ENCODE peak calls at places on chromosomes 16 and 17, in six cellular contexts. One of them, this sample, is unnamed.

GRCh38 chr17:9052921-9053320 is 31.6 kb downstream of the NTN1 start:
- DNase-seq in PC-3: no peak
- DNase-seq in fibroblast of lung: peak
- DNase-seq in PC-9: no peak
- DNase-seq in SK-N-MC: no peak
- DNase-seq in GM23338: no peak
- DNase-seq in this sample: no peak

GRCh38 chr17:56031636-56032035 is 121.6 kb upstream of the ANKFN1 start:
- DNase-seq in GM23338: no peak
- DNase-seq in PC-9: no peak
- DNase-seq in SK-N-MC: no peak
- DNase-seq in fibroblast of lung: no peak
- DNase-seq in PC-3: no peak
- DNase-seq in this sample: no peak

GRCh38 chr17:30021708-30022317 is 80.4 kb downstream of the EFCAB5 start:
- DNase-seq in SK-N-MC: no peak
- DNase-seq in PC-9: no peak
- DNase-seq in GM23338: peak
- DNase-seq in fibroblast of lung: peak
- DNase-seq in PC-3: peak
- DNase-seq in this sample: peak

GRCh38 chr16:89105599-89106151 is 12.0 kb downstream of the ACSF3 start:
- DNase-seq in PC-3: no peak
- DNase-seq in PC-9: no peak
- DNase-seq in SK-N-MC: no peak
- DNase-seq in GM23338: no peak
- DNase-seq in fibroblast of lung: no peak
- DNase-seq in this sample: no peak

GRCh38 chr16:10594312-10594950 is 14.0 kb upstream of the EMP2 start:
- DNase-seq in fibroblast of lung: no peak
- DNase-seq in GM23338: no peak
- DNase-seq in SK-N-MC: no peak
- DNase-seq in PC-3: peak
- DNase-seq in PC-9: peak
- DNase-seq in this sample: no peak

GRCh38 chr17:69961488-69962145 is 113.4 kb upstream of the KCNJ16 start:
- DNase-seq in PC-9: no peak
- DNase-seq in GM23338: peak
- DNase-seq in fibroblast of lung: peak
- DNase-seq in PC-3: peak
- DNase-seq in SK-N-MC: no peak
- DNase-seq in this sample: no peak

GRCh38 chr16:71758293-71758760 is 33.8 kb upstream of the PHLPP2 start:
- DNase-seq in fibroblast of lung: no peak
- DNase-seq in PC-9: no peak
- DNase-seq in GM23338: no peak
- DNase-seq in SK-N-MC: no peak
- DNase-seq in PC-3: no peak
- DNase-seq in this sample: no peak

GRCh38 chr16:69798466-69798865 is 36.3 kb downstream of the WWP2 start:
- DNase-seq in PC-9: no peak
- DNase-seq in GM23338: peak
- DNase-seq in PC-3: no peak
- DNase-seq in fibroblast of lung: peak
- DNase-seq in SK-N-MC: no peak
- DNase-seq in this sample: no peak

GRCh38 chr16:10162981-10163380 is 19.2 kb downstream of the GRIN2A start:
- DNase-seq in PC-3: no peak
- DNase-seq in PC-9: no peak
- DNase-seq in GM23338: no peak
- DNase-seq in fibroblast of lung: no peak
- DNase-seq in SK-N-MC: no peak
- DNase-seq in this sample: no peak

GRCh38 chr17:27494192-27495091 is 38.2 kb downstream of the KSR1 start:
- DNase-seq in SK-N-MC: no peak
- DNase-seq in PC-3: peak
- DNase-seq in GM23338: peak
- DNase-seq in PC-9: peak
- DNase-seq in fibroblast of lung: peak
- DNase-seq in this sample: no peak

GRCh38 chr17:40067710-40068109 is 4.9 kb downstream of the THRA start:
- DNase-seq in PC-9: no peak
- DNase-seq in PC-3: no peak
- DNase-seq in SK-N-MC: no peak
- DNase-seq in fibroblast of lung: no peak
- DNase-seq in GM23338: no peak
- DNase-seq in this sample: no peak

GRCh38 chr16:7853197-7853596 is 520.6 kb downstream of the RBFOX1 start:
- DNase-seq in SK-N-MC: no peak
- DNase-seq in PC-9: no peak
- DNase-seq in GM23338: no peak
- DNase-seq in fibroblast of lung: no peak
- DNase-seq in PC-3: no peak
- DNase-seq in this sample: no peak

GRCh38 chr17:76643553-76644148 is at the start of gene ST6GALNAC1:
- DNase-seq in PC-9: no peak
- DNase-seq in fibroblast of lung: no peak
- DNase-seq in GM23338: no peak
- DNase-seq in PC-3: peak
- DNase-seq in SK-N-MC: no peak
- DNase-seq in this sample: no peak

DNA sequence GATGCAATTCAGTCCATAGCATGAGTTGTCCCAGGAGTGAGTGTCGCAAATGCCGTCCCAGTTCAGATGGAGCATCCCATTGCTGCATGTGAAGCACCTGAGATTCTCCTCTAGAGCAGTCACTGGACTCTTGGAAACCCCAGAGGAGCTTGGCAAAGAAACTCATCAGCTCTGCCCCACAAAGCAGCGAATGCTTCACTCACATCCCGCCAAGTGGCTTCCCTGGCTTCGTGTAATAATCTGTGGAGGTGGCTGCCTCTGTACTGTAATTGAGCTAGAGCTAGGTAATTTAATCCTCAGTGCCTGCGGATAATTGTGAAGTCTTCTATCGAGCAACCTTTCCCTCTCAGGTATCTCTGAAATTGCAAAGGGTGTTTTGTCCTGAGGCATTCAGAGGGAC is 107.1 kb downstream of the SNX29 start:
- DNase-seq in GM23338: no peak
- DNase-seq in PC-9: no peak
- DNase-seq in fibroblast of lung: no peak
- DNase-seq in PC-3: no peak
- DNase-seq in SK-N-MC: no peak
- DNase-seq in this sample: no peak
- TF ChIP-seq EZH2 in GM23338: no peak
- TF ChIP-seq EZH2 in PC-9: no peak
- TF ChIP-seq EZH2 in fibroblast of lung: no peak
- TF ChIP-seq EZH2 in PC-3: no peak
- TF ChIP-seq EZH2 in SK-N-MC: no peak
- TF ChIP-seq EZH2 in this sample: no peak

GRCh38 chr17:48148029-48148759 is 40.6 kb downstream of the SNX11 start:
- DNase-seq in PC-9: no peak
- DNase-seq in GM23338: no peak
- DNase-seq in PC-3: no peak
- DNase-seq in fibroblast of lung: no peak
- DNase-seq in SK-N-MC: peak
- DNase-seq in this sample: no peak
- TF ChIP-seq EZH2 in PC-9: no peak
- TF ChIP-seq EZH2 in GM23338: no peak
- TF ChIP-seq EZH2 in PC-3: no peak
- TF ChIP-seq EZH2 in fibroblast of lung: no peak
- TF ChIP-seq EZH2 in SK-N-MC: no peak
- TF ChIP-seq EZH2 in this sample: peak

GRCh38 chr17:65108152-65108551 is 29.0 kb upstream of the RGS9 start:
- DNase-seq in PC-3: no peak
- DNase-seq in PC-9: no peak
- DNase-seq in SK-N-MC: no peak
- DNase-seq in GM23338: no peak
- DNase-seq in fibroblast of lung: no peak
- DNase-seq in this sample: no peak

GRCh38 chr17:65104541-65104940 is 32.6 kb upstream of the RGS9 start:
- DNase-seq in GM23338: no peak
- DNase-seq in PC-9: no peak
- DNase-seq in SK-N-MC: no peak
- DNase-seq in PC-3: no peak
- DNase-seq in fibroblast of lung: no peak
- DNase-seq in this sample: no peak

GRCh38 chr17:65104973-65105372 is 32.2 kb upstream of the RGS9 start:
- DNase-seq in SK-N-MC: no peak
- DNase-seq in PC-3: no peak
- DNase-seq in GM23338: no peak
- DNase-seq in fibroblast of lung: no peak
- DNase-seq in PC-9: no peak
- DNase-seq in this sample: no peak

GRCh38 chr17:65109543-65109942 is 27.6 kb upstream of the RGS9 start:
- DNase-seq in PC-9: no peak
- DNase-seq in PC-3: no peak
- DNase-seq in SK-N-MC: no peak
- DNase-seq in GM23338: no peak
- DNase-seq in fibroblast of lung: no peak
- DNase-seq in this sample: no peak

DNA sequence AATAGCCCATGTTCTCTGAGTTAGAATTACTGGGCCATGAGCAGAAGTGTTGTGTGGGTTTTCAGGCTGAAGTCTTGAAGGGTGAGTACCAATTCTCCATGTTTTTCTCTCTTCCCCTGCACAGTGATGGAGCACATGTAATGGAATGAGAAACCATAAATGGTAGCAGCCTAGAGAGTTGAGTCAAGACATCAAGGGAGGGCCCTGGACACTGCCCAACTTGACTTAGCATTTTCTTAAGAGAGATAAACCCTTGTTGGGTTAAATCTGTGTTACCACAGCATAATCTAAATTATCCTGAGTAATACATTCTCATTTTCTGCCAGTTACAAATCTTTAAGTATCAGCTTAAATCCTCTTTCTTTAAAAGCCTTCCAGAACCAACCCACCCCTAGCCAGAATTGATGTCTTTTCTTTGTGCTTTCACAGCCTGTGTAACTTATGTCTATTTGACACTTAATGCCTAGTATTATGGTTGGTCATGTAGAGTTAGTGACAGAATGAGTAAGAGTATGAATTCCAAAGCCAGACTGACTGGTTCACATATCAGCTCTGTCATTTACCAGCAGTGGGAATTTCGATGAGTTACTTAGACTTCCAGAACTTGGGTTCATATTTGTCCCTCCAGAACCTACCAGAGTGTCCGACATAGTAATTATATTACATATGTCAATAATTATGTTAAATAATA is 27.0 kb upstream of the RGS9 start:
- DNase-seq in PC-9: no peak
- DNase-seq in fibroblast of lung: peak
- DNase-seq in PC-3: peak
- DNase-seq in GM23338: no peak
- DNase-seq in SK-N-MC: no peak
- DNase-seq in this sample: no peak
- TF ChIP-seq EZH2 in PC-9: no peak
- TF ChIP-seq EZH2 in fibroblast of lung: no peak
- TF ChIP-seq EZH2 in PC-3: no peak
- TF ChIP-seq EZH2 in GM23338: no peak
- TF ChIP-seq EZH2 in SK-N-MC: no peak
- TF ChIP-seq EZH2 in this sample: no peak

DNA sequence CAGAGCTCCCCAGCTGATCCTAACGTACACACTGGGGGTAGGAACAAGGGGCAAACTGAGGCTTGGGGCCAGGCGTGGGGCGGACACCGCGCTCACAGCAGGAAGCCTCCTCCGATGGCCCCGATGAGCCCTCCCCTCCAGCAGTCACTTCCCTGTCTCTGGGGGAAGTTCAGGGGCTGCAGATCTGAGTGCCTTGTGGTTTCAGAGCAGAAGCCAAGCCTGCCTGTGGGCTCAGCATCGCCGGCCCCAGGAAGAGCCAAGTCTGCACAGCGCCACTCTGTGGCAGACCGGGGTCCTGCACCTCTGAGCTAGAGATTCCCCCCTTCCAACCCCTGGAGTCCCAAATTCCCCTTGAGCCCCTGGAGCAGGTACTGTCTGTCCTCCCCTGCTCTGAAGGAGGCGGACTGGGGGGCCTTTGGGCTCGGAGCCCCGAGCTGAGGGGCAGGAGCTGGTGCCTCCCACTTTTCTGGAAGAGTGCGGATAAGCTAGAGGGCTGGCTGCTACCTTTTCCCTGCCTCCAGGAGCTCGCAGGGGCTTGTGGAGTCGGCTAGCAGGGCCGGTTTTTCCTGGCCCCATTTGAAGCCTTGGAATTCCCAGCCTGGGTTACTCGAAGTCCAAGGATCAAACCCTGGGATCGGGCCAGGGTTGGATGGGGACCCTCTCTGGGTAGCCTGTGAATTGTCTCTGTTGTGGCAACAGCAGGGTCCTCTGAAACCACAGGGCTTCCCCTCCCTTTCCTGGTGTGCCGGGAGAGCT is 2.9 kb downstream of the GSE1 start:
- DNase-seq in PC-3: peak
- DNase-seq in fibroblast of lung: peak
- DNase-seq in PC-9: peak
- DNase-seq in GM23338: peak
- DNase-seq in SK-N-MC: no peak
- DNase-seq in this sample: peak
- TF ChIP-seq EZH2 in PC-3: no peak
- TF ChIP-seq EZH2 in fibroblast of lung: no peak
- TF ChIP-seq EZH2 in PC-9: no peak
- TF ChIP-seq EZH2 in GM23338: no peak
- TF ChIP-seq EZH2 in SK-N-MC: no peak
- TF ChIP-seq EZH2 in this sample: no peak

DNA sequence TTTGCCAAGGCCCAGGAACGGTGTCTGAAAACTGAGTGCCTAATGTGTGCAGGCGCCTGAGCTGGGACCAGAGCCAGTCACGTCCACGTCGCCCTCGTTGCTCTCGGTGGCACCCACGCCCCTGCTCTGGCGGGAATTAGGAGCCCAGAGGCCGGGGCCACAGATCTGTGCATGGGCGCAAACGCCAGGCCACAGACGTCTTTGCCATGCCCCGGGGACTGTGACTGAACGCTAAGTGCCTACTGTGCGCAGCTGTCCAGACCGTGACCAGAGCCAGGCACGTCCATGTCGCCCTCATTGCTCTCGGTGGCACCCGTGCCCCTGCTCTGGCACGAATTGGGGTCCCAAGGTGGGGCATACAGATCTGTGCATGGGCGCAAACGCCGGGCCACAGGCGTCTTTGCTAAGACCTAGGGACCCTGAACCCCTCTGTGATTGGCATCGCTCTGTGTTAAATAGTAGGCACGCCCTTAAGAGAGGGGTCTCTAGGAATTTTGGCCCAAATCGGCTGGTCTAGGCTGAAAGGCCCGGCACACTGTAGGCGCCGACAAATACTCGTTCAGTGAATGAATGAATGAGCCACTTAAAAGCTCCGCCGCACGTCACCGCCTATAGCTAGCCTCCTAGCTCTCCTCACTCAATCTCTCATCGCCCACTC is 830 bp upstream of the UBALD1 start:
- DNase-seq in GM23338: no peak
- DNase-seq in PC-3: no peak
- DNase-seq in fibroblast of lung: no peak
- DNase-seq in PC-9: no peak
- DNase-seq in SK-N-MC: no peak
- DNase-seq in this sample: no peak
- TF ChIP-seq EZH2 in GM23338: no peak
- TF ChIP-seq EZH2 in PC-3: no peak
- TF ChIP-seq EZH2 in fibroblast of lung: no peak
- TF ChIP-seq EZH2 in PC-9: no peak
- TF ChIP-seq EZH2 in SK-N-MC: no peak
- TF ChIP-seq EZH2 in this sample: no peak

This sample was measured in DND-41.